ENCODE peak calls at places on chromosomes 5 and 9, in seven cellular contexts. One of them, this sample, is unnamed.

GRCh38 chr5:94911285-94911684 is 292.8 kb downstream of the SLF1 start:
- DNase-seq in fibroblast of lung: no peak
- DNase-seq in kidney: no peak
- DNase-seq in neural progenitor cell: no peak
- DNase-seq in IMR-90: no peak
- DNase-seq in right cardiac atrium: no peak
- DNase-seq in psoas muscle: no peak
- DNase-seq in this sample: no peak

GRCh38 chr9:134152022-134152448 is 12.3 kb downstream of the RNU6ATAC start:
- DNase-seq in right cardiac atrium: no peak
- DNase-seq in psoas muscle: no peak
- DNase-seq in kidney: peak; percentile 64
- DNase-seq in fibroblast of lung: no peak
- DNase-seq in IMR-90: no peak
- DNase-seq in neural progenitor cell: no peak
- DNase-seq in this sample: no peak

GRCh38 chr9:81844131-81844567 is 84.1 kb upstream of the SPATA31D4 start:
- DNase-seq in kidney: no peak
- DNase-seq in psoas muscle: no peak
- DNase-seq in right cardiac atrium: no peak
- DNase-seq in IMR-90: no peak
- DNase-seq in fibroblast of lung: no peak
- DNase-seq in neural progenitor cell: no peak
- DNase-seq in this sample: no peak

GRCh38 chr5:62144395-62145022 is 161.5 kb upstream of the KIF2A start:
- DNase-seq in right cardiac atrium: no peak
- DNase-seq in psoas muscle: no peak
- DNase-seq in IMR-90: no peak
- DNase-seq in neural progenitor cell: no peak
- DNase-seq in kidney: no peak
- DNase-seq in fibroblast of lung: no peak
- DNase-seq in this sample: no peak

GRCh38 chr5:157607371-157608161 is 32.0 kb upstream of the ADAM19 start:
- DNase-seq in psoas muscle: no peak
- DNase-seq in neural progenitor cell: no peak
- DNase-seq in IMR-90: peak; percentile 85
- DNase-seq in right cardiac atrium: no peak
- DNase-seq in kidney: no peak
- DNase-seq in fibroblast of lung: no peak
- DNase-seq in this sample: no peak

GRCh38 chr5:140131967-140132409 is 6.3 kb downstream of the IGIP start:
- DNase-seq in right cardiac atrium: peak; percentile 48
- DNase-seq in psoas muscle: no peak
- DNase-seq in neural progenitor cell: no peak
- DNase-seq in kidney: peak; percentile 83
- DNase-seq in fibroblast of lung: peak; percentile 79
- DNase-seq in IMR-90: peak; percentile 97
- DNase-seq in this sample: no peak

GRCh38 chr9:114078021-114078780 is at the start of gene AMBP:
- DNase-seq in psoas muscle: no peak
- DNase-seq in fibroblast of lung: peak; percentile 11
- DNase-seq in right cardiac atrium: no peak
- DNase-seq in kidney: peak; percentile 71
- DNase-seq in IMR-90: no peak
- DNase-seq in neural progenitor cell: no peak
- DNase-seq in this sample: no peak

GRCh38 chr9:70675868-70676370 is 261.5 kb upstream of the KLF9 start:
- DNase-seq in psoas muscle: no peak
- DNase-seq in kidney: no peak
- DNase-seq in IMR-90: no peak
- DNase-seq in neural progenitor cell: no peak
- DNase-seq in right cardiac atrium: no peak
- DNase-seq in fibroblast of lung: no peak
- DNase-seq in this sample: no peak

GRCh38 chr5:16935271-16936149 is 578 bp downstream of the MYO10 start:
- DNase-seq in right cardiac atrium: peak; percentile 75
- DNase-seq in psoas muscle: peak; percentile 59
- DNase-seq in kidney: peak; percentile 91
- DNase-seq in fibroblast of lung: peak; percentile 39
- DNase-seq in neural progenitor cell: no peak
- DNase-seq in IMR-90: no peak
- DNase-seq in this sample: peak; percentile 56

GRCh38 chr9:134374301-134375010 is 48.2 kb downstream of the RXRA start:
- DNase-seq in IMR-90: no peak
- DNase-seq in psoas muscle: peak; percentile 94
- DNase-seq in right cardiac atrium: peak; percentile 78
- DNase-seq in kidney: no peak
- DNase-seq in neural progenitor cell: no peak
- DNase-seq in fibroblast of lung: no peak
- DNase-seq in this sample: no peak

GRCh38 chr9:73423891-73424290 is 272.2 kb downstream of the ANXA1 start:
- DNase-seq in IMR-90: no peak
- DNase-seq in psoas muscle: no peak
- DNase-seq in kidney: no peak
- DNase-seq in fibroblast of lung: no peak
- DNase-seq in neural progenitor cell: no peak
- DNase-seq in right cardiac atrium: no peak
- DNase-seq in this sample: no peak

GRCh38 chr9:38689678-38690077 is 30.3 kb downstream of the FAM240B start:
- DNase-seq in fibroblast of lung: peak; percentile 11
- DNase-seq in neural progenitor cell: peak; percentile 92
- DNase-seq in kidney: no peak
- DNase-seq in IMR-90: peak; percentile 10
- DNase-seq in right cardiac atrium: no peak
- DNase-seq in psoas muscle: no peak
- DNase-seq in this sample: peak; percentile 52

GRCh38 chr5:76710991-76711390 is 4.9 kb upstream of the F2R start:
- DNase-seq in neural progenitor cell: no peak
- DNase-seq in psoas muscle: no peak
- DNase-seq in fibroblast of lung: peak; percentile 57
- DNase-seq in kidney: no peak
- DNase-seq in IMR-90: peak; percentile 61
- DNase-seq in right cardiac atrium: no peak
- DNase-seq in this sample: no peak

GRCh38 chr9:95722141-95722540 is 153.3 kb upstream of the ERCC6L2 start:
- DNase-seq in psoas muscle: no peak
- DNase-seq in fibroblast of lung: no peak
- DNase-seq in IMR-90: no peak
- DNase-seq in right cardiac atrium: no peak
- DNase-seq in neural progenitor cell: no peak
- DNase-seq in kidney: no peak
- DNase-seq in this sample: no peak

GRCh38 chr9:116112236-116112635 is 41.4 kb upstream of the PAPPA start:
- DNase-seq in fibroblast of lung: peak; percentile 39
- DNase-seq in kidney: no peak
- DNase-seq in right cardiac atrium: no peak
- DNase-seq in psoas muscle: no peak
- DNase-seq in IMR-90: peak; percentile 31
- DNase-seq in neural progenitor cell: no peak
- DNase-seq in this sample: no peak

DNA sequence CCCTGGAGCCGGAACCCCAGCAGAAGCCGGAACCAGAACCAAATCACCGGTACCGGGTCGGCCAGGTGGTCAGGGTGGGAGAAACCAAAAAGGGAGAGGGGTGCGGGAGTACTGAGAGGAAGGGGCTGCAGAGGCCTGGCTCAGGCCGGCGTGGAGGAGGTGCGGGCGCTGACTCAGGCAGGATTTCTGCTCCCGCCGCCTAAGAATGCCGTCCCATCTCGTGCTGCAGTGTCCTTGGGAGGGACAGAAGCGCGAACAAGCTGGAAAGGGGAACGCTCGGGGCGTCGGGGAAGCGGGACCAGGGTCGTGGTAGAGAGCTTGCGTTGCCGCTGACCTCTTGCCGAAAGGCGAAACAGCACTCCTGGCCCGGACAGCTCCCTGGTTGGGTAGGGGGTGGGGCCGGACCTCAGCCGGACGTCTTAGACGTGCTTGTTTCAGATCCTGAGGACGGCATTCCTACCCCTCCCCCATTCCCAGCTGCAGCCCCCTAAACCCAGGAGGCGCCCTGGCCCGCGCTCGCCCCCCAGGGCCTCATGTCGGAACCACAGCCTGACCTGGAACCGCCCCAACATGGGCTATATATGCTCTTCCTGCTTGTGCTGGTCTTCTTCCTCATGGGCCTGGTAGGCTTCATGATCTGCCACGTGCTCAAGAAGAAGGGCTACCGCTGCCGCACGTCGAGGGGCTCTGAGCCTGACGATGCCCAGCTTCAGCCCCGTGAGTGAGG is 1.1 kb downstream of the RELL2 start:
- DNase-seq in right cardiac atrium: peak; percentile 84
- DNase-seq in neural progenitor cell: peak; percentile 94
- DNase-seq in IMR-90: peak; percentile 37
- DNase-seq in fibroblast of lung: peak; percentile 54
- DNase-seq in psoas muscle: peak; percentile 70
- DNase-seq in kidney: peak; percentile 89
- DNase-seq in this sample: peak; percentile 37
- H3K27ac ChIP-seq in right cardiac atrium: no peak overlapping the region
- H3K27ac ChIP-seq in neural progenitor cell: no peak overlapping the region
- H3K27ac ChIP-seq in IMR-90: no peak overlapping the region
- H3K27ac ChIP-seq in fibroblast of lung: no peak overlapping the region
- H3K27ac ChIP-seq in psoas muscle: no peak overlapping the region
- H3K27ac ChIP-seq in kidney: no peak overlapping the region
- H3K27ac ChIP-seq in this sample: no peak overlapping the region

DNA sequence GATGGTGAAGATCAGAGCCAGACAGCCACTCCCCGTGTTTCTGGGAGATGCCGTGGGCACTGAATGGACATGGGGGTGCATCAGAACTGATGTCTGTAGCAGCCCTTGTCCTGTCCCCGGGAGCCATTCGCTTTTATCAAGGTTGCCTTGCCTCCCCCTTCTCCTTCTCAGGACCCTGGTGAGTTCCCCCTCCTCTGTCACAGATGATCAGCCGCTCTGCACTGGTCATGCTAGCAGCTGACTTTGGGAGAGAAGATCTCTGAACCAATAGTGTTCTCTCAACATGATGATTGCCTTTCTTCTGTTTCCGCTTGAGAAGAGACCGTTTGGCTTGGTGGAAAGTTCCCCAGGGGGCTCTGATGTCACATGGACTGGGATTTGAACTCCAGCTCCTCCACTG is 24.7 kb upstream of the BOD1 start:
- DNase-seq in neural progenitor cell: no peak
- DNase-seq in fibroblast of lung: no peak
- DNase-seq in kidney: no peak
- DNase-seq in IMR-90: no peak
- DNase-seq in right cardiac atrium: no peak
- DNase-seq in psoas muscle: no peak
- DNase-seq in this sample: no peak
- H3K27ac ChIP-seq in neural progenitor cell: no peak overlapping the region
- H3K27ac ChIP-seq in fibroblast of lung: no peak overlapping the region
- H3K27ac ChIP-seq in kidney: no peak overlapping the region
- H3K27ac ChIP-seq in IMR-90: no peak overlapping the region
- H3K27ac ChIP-seq in right cardiac atrium: no peak overlapping the region
- H3K27ac ChIP-seq in psoas muscle: no peak overlapping the region
- H3K27ac ChIP-seq in this sample: no peak overlapping the region

GRCh38 chr9:131677051-131677444 is 62.8 kb downstream of the RAPGEF1 start:
- DNase-seq in fibroblast of lung: no peak
- DNase-seq in neural progenitor cell: no peak
- DNase-seq in psoas muscle: no peak
- DNase-seq in IMR-90: peak; percentile 55
- DNase-seq in right cardiac atrium: no peak
- DNase-seq in kidney: no peak
- DNase-seq in this sample: no peak

GRCh38 chr9:131674425-131675421 is 65.2 kb downstream of the RAPGEF1 start:
- DNase-seq in psoas muscle: no peak
- DNase-seq in kidney: peak; percentile 87
- DNase-seq in right cardiac atrium: peak; percentile 67
- DNase-seq in IMR-90: no peak
- DNase-seq in fibroblast of lung: no peak
- DNase-seq in neural progenitor cell: no peak
- DNase-seq in this sample: no peak

GRCh38 chr9:131676431-131676972 is 63.4 kb downstream of the RAPGEF1 start:
- DNase-seq in kidney: no peak
- DNase-seq in neural progenitor cell: no peak
- DNase-seq in psoas muscle: no peak
- DNase-seq in fibroblast of lung: no peak
- DNase-seq in right cardiac atrium: no peak
- DNase-seq in IMR-90: no peak
- DNase-seq in this sample: no peak

GRCh38 chr9:131673531-131673930 is 66.3 kb downstream of the RAPGEF1 start:
- DNase-seq in IMR-90: no peak
- DNase-seq in kidney: no peak
- DNase-seq in psoas muscle: no peak
- DNase-seq in right cardiac atrium: no peak
- DNase-seq in neural progenitor cell: no peak
- DNase-seq in fibroblast of lung: no peak
- DNase-seq in this sample: no peak

DNA sequence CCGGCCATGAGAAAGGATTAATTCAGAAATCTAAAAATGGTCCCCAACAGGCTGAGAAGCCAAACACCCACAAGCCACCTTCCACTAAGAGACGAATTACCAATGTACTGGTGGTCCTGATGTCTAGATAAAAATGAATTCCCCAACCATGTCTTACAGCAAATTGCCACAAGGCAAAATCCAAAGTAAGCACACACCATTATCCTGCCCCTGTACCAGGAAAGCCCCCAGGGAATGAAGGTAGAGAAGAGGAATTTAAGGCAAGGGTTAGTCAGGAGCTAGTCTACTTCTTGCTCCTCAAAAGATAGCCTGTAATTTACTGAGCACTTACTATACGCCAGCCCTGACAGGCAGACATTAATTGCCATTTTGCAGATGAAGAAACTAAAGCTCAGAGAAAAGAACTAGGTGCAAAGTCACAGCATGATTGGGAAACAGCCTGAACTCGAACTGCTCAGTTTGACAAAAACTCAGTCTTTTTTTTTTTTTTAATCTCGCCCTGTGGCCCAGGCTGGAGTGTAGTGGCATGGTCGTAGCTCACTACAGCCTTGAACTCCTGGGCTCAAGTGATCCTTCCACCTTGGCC is 64.3 kb downstream of the RAPGEF1 start:
- DNase-seq in fibroblast of lung: no peak
- DNase-seq in kidney: no peak
- DNase-seq in IMR-90: no peak
- DNase-seq in psoas muscle: no peak
- DNase-seq in neural progenitor cell: no peak
- DNase-seq in right cardiac atrium: no peak
- DNase-seq in this sample: no peak
- H3K27ac ChIP-seq in fibroblast of lung: no peak overlapping the region
- H3K27ac ChIP-seq in kidney: peak overlapping the region; percentile 84
- H3K27ac ChIP-seq in IMR-90: no peak overlapping the region
- H3K27ac ChIP-seq in psoas muscle: peak overlapping the region; percentile 86
- H3K27ac ChIP-seq in neural progenitor cell: no peak overlapping the region
- H3K27ac ChIP-seq in right cardiac atrium: peak overlapping the region; percentile 23
- H3K27ac ChIP-seq in this sample: no peak overlapping the region

GRCh38 chr9:109074236-109074889 is 45.4 kb downstream of the TMEM245 start:
- DNase-seq in fibroblast of lung: no peak
- DNase-seq in psoas muscle: no peak
- DNase-seq in kidney: no peak
- DNase-seq in right cardiac atrium: no peak
- DNase-seq in neural progenitor cell: no peak
- DNase-seq in IMR-90: no peak
- DNase-seq in this sample: no peak

GRCh38 chr9:109068764-109069163 is 51.0 kb downstream of the TMEM245 start:
- DNase-seq in right cardiac atrium: no peak
- DNase-seq in kidney: no peak
- DNase-seq in IMR-90: no peak
- DNase-seq in psoas muscle: no peak
- DNase-seq in fibroblast of lung: no peak
- DNase-seq in neural progenitor cell: no peak
- DNase-seq in this sample: no peak

GRCh38 chr9:109072810-109073435 is 46.8 kb downstream of the TMEM245 start:
- DNase-seq in neural progenitor cell: no peak
- DNase-seq in kidney: no peak
- DNase-seq in right cardiac atrium: no peak
- DNase-seq in fibroblast of lung: no peak
- DNase-seq in psoas muscle: no peak
- DNase-seq in IMR-90: no peak
- DNase-seq in this sample: no peak

GRCh38 chr9:109072133-109072692 is 47.5 kb downstream of the TMEM245 start:
- DNase-seq in psoas muscle: no peak
- DNase-seq in kidney: no peak
- DNase-seq in IMR-90: no peak
- DNase-seq in right cardiac atrium: no peak
- DNase-seq in fibroblast of lung: no peak
- DNase-seq in neural progenitor cell: no peak
- DNase-seq in this sample: no peak
- H3K27ac ChIP-seq in psoas muscle: no peak overlapping the region
- H3K27ac ChIP-seq in kidney: no peak overlapping the region
- H3K27ac ChIP-seq in IMR-90: no peak overlapping the region
- H3K27ac ChIP-seq in right cardiac atrium: no peak overlapping the region
- H3K27ac ChIP-seq in fibroblast of lung: no peak overlapping the region
- H3K27ac ChIP-seq in neural progenitor cell: no peak overlapping the region
- H3K27ac ChIP-seq in this sample: no peak overlapping the region